ENCODE peak calls at places on chromosomes 7 and 10, in five cellular contexts. H is fibroblast of mammary gland, G is foreskin fibroblast, A is GM12865, U is fibroblast of lung. J is an unnamed sample.

GRCh38 chr7:72403677-72404076 is 8.5 kb downstream of the CALN1 start:
- DNase-seq in H (peak), G (no peak), A (peak), U (no peak), J (no peak)

GRCh38 chr10:112687647-112688046 is 240.6 kb downstream of the VTI1A start:
- DNase-seq in H (peak), G (peak), A (no peak), U (peak), J (no peak)

GRCh38 chr7:44518761-44519160 is 22.4 kb downstream of the NPC1L1 start:
- DNase-seq in H (no peak), G (no peak), A (no peak), U (no peak), J (no peak)

GRCh38 chr7:92325173-92325572 is 79.4 kb downstream of the ANKIB1 start:
- DNase-seq in H (no peak), G (no peak), A (no peak), U (no peak), J (no peak)

GRCh38 chr10:109740436-109740835 is 182.9 kb downstream of the XPNPEP1 start:
- DNase-seq in H (peak), G (no peak), A (no peak), U (no peak), J (no peak)

GRCh38 chr7:107712025-107712424 is 31.9 kb upstream of the CBLL1 start:
- DNase-seq in H (no peak), G (no peak), A (no peak), U (peak), J (no peak)

GRCh38 chr7:28155019-28155660 is 25.5 kb downstream of the JAZF1 start:
- DNase-seq in H (no peak), G (no peak), A (peak), U (no peak), J (no peak)

GRCh38 chr10:121033371-121033770 is 182.2 kb downstream of the WDR11 start:
- DNase-seq in H (no peak), G (no peak), A (no peak), U (no peak), J (no peak)

GRCh38 chr10:34282186-34282585 is 532.9 kb downstream of the PARD3 start:
- DNase-seq in H (no peak), G (no peak), A (no peak), U (no peak), J (no peak)

GRCh38 chr7:148107741-148108140 is 482.8 kb upstream of the C7orf33 start:
- DNase-seq in H (no peak), G (no peak), A (no peak), U (no peak), J (no peak)

GRCh38 chr7:97024209-97025129 is at the start of gene DLX5:
- DNase-seq in H (peak), G (peak), A (no peak), U (peak), J (no peak)

GRCh38 chr10:36801660-36802059 is 323.7 kb upstream of the ANKRD30A start:
- DNase-seq in H (peak), G (no peak), A (no peak), U (no peak), J (no peak)

GRCh38 chr10:71232089-71232998 is 20.0 kb downstream of the UNC5B start:
- DNase-seq in H (no peak), G (peak), A (no peak), U (peak), J (no peak)

GRCh38 chr7:133853706-133854276 is 273.3 kb upstream of the LRGUK start:
- DNase-seq in H (peak), G (peak), A (peak), U (peak), J (peak)
- TF ChIP-seq CTCF in H (peak), G (peak), A (peak), U (peak), J (peak)

GRCh38 chr10:74055383-74056065 is 57.6 kb downstream of the VCL start:
- DNase-seq in H (no peak), G (no peak), A (no peak), U (no peak), J (no peak)
- H3K4me3 ChIP-seq in H (no peak), G (no peak), A (no peak), U (no peak), J (no peak)

DNA sequence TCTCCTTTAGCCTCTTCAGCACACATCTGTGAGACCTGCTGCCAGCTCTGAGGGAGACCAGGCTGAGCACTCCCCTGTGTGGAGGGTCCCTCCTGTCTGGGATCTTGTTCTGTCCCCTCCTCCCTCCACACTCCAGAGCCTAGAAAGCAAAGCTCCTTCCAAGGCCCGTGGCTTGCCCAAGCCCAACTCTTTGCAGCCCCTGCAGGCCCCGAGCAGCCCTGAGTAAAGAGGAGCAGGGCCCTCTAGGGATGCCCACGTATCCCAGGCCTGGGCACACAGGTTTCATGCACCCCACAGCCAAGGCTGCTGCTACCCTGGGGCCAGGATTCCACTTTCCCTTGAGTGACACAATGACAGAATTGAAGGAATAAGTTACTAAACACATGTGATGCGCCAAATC is 24.0 kb downstream of the COBL start:
- DNase-seq in H (no peak), G (no peak), A (no peak), U (no peak), J (no peak)
- TF ChIP-seq CTCF in H (no peak), G (no peak), A (no peak), U (no peak), J (no peak)

DNA sequence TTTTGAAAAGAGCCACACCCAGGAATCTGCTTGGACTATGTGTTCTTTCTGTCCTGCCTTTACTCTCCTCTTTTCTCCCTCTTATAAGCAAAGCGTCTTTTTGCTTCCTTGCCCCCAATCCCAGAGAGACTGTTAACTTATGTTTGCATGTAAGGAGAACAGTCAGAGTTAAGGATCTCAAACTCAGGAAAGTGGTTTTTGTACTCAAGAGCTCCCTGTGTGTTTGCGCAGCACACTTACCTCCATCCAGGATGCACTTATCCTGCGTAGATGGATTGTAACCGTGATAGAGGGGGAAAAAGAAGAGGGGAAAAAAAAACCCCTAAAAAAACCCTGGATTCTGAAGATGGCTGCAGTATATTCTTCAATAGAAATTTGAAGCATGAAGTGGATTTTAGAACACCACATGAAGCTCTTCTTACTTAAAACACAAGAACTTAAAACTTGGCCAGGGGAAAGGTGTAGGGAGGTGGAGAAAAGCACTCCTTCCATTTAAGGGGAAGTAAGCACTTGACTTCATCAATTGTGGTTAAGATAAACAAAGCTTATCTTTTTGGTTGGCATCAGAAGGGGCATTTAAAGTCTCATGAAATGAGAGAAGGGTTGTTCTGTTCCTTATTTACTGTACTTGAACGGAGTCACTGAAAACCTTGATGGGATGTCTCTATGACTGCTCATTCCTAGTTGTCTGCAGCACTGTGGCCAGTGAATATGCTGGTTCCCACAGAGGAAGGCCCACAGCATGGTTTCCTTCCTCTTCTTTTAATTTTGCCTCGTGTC is 229.1 kb downstream of the AUTS2 start:
- DNase-seq in H (no peak), G (no peak), A (no peak), U (no peak), J (no peak)
- H3K4me3 ChIP-seq in H (no peak), G (no peak), A (no peak), U (no peak), J (no peak)

GRCh38 chr7:109479388-109479787 is 909.7 kb downstream of the DNAJB9 start:
- DNase-seq in H (no peak), G (no peak), A (no peak), U (no peak), J (no peak)
- TF ChIP-seq CTCF in H (no peak), G (no peak), A (no peak), U (no peak), J (no peak)

DNA sequence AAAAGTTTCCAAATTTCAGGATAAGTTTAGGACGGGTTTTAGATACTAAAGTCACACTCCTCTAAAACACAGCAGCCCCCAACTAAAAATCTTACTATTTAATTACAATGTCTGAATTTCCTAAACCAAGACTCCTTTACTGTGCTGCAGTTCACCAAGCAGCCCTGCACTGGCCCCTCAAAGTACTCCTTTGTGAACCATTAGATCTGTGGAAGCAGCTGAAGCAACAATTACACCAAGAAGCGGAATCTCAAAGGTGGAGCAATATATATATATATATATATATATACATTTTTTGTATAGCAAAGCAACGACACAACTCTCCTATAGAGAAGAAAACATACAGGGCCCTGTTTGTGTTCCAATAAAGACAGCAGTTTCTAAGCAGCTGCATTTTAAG is 91.3 kb upstream of the KCNIP2 start:
- DNase-seq in H (no peak), G (no peak), A (no peak), U (no peak), J (no peak)
- H3K4me3 ChIP-seq in H (no peak), G (no peak), A (no peak), U (no peak), J (no peak)

GRCh38 chr7:47893238-47893637 is 55.0 kb downstream of the PKD1L1 start:
- DNase-seq in H (peak), G (no peak), A (peak), U (no peak), J (no peak)
- TF ChIP-seq CTCF in H (peak), G (peak), A (peak), U (no peak), J (peak)

J was measured in BJ.